ENCODE peak calls at places on chromosomes 1 and 21, in ten cellular contexts. K is EH; W is CD14-positive monocyte; Z is activated naive CD4-positive, alpha-beta T cell treated with Interleukin-2 at 50 U/mL for 16 hours; U is COR-L47; P is AG09319; T is GM20000; I is A172; L is neural crest cell; J is C1 segment of cervical spinal cord. Y is an unnamed sample.

GRCh38 chr1:222233441-222234180 is 314.3 kb downstream of the HHIPL2 start:
- DNase-seq in T (no peak), I (no peak), U (no peak), K (no peak), L (no peak), J (no peak), P (no peak), W (no peak), Z (no peak), Y (no peak)

GRCh38 chr1:11681071-11681771 is at the start of gene MAD2L2:
- DNase-seq in P (peak; percentile 43), U (peak; percentile 93), K (peak; percentile 86), Z (peak; percentile 91), W (peak; percentile 78), L (peak; percentile 67), J (peak; percentile 64), T (peak; percentile 98), I (peak; percentile 59), Y (no peak)

GRCh38 chr1:219143735-219144134 is 29.9 kb upstream of the LYPLAL1 start:
- DNase-seq in T (no peak), Z (no peak), K (peak; percentile 51), P (no peak), J (no peak), L (no peak), W (no peak), I (peak; percentile 63), U (no peak), Y (no peak)

GRCh38 chr1:30194741-30195423 is 528.5 kb downstream of the MATN1 start:
- DNase-seq in Z (no peak), U (no peak), K (no peak), J (no peak), T (no peak), I (no peak), P (no peak), L (no peak), W (no peak), Y (no peak)

GRCh38 chr1:47940779-47941178 is 56.4 kb downstream of the TRABD2B start:
- DNase-seq in W (no peak), I (peak; percentile 37), K (peak; percentile 30), L (no peak), U (no peak), Z (no peak), P (no peak), T (no peak), J (no peak), Y (no peak)

GRCh38 chr1:205275133-205275532 is 46.4 kb downstream of the NUAK2 start:
- DNase-seq in J (no peak), Z (no peak), L (no peak), U (peak; percentile 87), I (no peak), W (no peak), P (no peak), K (no peak), T (no peak), Y (no peak)

GRCh38 chr1:206851611-206852010 is 13.8 kb upstream of the IL20 start:
- DNase-seq in U (no peak), W (no peak), K (peak; percentile 77), J (no peak), T (no peak), I (no peak), Z (no peak), L (no peak), P (peak; percentile 53), Y (no peak)

GRCh38 chr21:46124926-46125845 is 27.3 kb downstream of the COL6A2 start:
- DNase-seq in L (no peak), K (no peak), U (no peak), T (no peak), P (no peak), J (no peak), I (no peak), Z (no peak), W (peak; percentile 39), Y (no peak)

GRCh38 chr1:46606255-46606965 is 2.3 kb upstream of the MKNK1 start:
- DNase-seq in L (no peak), K (peak; percentile 16), W (no peak), Z (no peak), P (no peak), U (no peak), I (no peak), J (no peak), T (no peak), Y (no peak)

GRCh38 chr1:180386740-180387367 is 115.5 kb downstream of the ACBD6 start:
- DNase-seq in Z (no peak), K (peak; percentile 28), I (no peak), J (no peak), U (no peak), P (no peak), L (no peak), W (no peak), T (peak; percentile 3), Y (no peak)

GRCh38 chr1:30768830-30769718 is 11.5 kb upstream of the LAPTM5 start:
- DNase-seq in T (no peak), Z (no peak), K (peak; percentile 58), I (no peak), P (no peak), J (no peak), W (no peak), U (no peak), L (no peak), Y (no peak)

GRCh38 chr1:233904979-233905415 is 521 bp downstream of the SLC35F3 start:
- DNase-seq in T (peak; percentile 27), W (no peak), U (no peak), K (peak; percentile 17), Z (no peak), P (no peak), J (no peak), I (no peak), L (peak; percentile 32), Y (no peak)

GRCh38 chr1:230090194-230090711 is 23.2 kb downstream of the GALNT2 start:
- DNase-seq in P (no peak), U (no peak), W (no peak), J (no peak), L (no peak), K (peak; percentile 88), I (peak; percentile 79), Z (no peak), T (no peak), Y (no peak)

GRCh38 chr1:183956559-183957188 is 80.9 kb downstream of the COLGALT2 start:
- DNase-seq in J (no peak), L (no peak), Z (peak; percentile 48), T (peak; percentile 84), P (peak; percentile 27), I (peak; percentile 90), W (peak; percentile 57), K (peak; percentile 86), U (no peak), Y (no peak)

GRCh38 chr1:26744075-26744958 is 43.4 kb upstream of the PIGV start:
- DNase-seq in W (peak; percentile 81), Z (peak; percentile 79), L (peak; percentile 37), U (peak; percentile 12), T (peak; percentile 85), I (peak; percentile 94), K (peak; percentile 97), J (peak; percentile 74), P (peak; percentile 30), Y (peak; percentile 64)

GRCh38 chr1:2391034-2391384 is 345 bp downstream of the MORN1 start:
- DNase-seq in K (peak; percentile 42), P (no peak), I (no peak), T (peak; percentile 62), U (peak; percentile 56), J (no peak), Z (no peak), L (peak; percentile 28), W (no peak), Y (no peak)

GRCh38 chr1:226823643-226824042 is 46.8 kb upstream of the PSEN2 start:
- DNase-seq in Z (no peak), K (no peak), P (no peak), J (no peak), I (no peak), L (no peak), T (no peak), U (no peak), W (no peak), Y (no peak)

GRCh38 chr1:10449731-10450130 is at the start of gene CORT:
- DNase-seq in L (no peak), W (no peak), U (no peak), P (no peak), J (no peak), T (no peak), I (no peak), Z (no peak), K (no peak), Y (no peak)

GRCh38 chr1:218693584-218693983 is 348.4 kb downstream of the TGFB2 start:
- DNase-seq in P (no peak), W (no peak), U (no peak), K (no peak), J (no peak), L (no peak), I (no peak), T (no peak), Z (no peak), Y (no peak)

GRCh38 chr1:228517655-228518054 is 30.5 kb downstream of the RNF187 start:
- DNase-seq in P (no peak), U (no peak), Z (no peak), L (no peak), K (no peak), I (no peak), T (no peak), J (no peak), W (no peak), Y (no peak)

GRCh38 chr1:15788624-15789301 is 18.7 kb downstream of the UQCRHL start:
- DNase-seq in U (no peak), K (peak; percentile 71), L (no peak), Z (no peak), J (no peak), W (peak; percentile 64), I (peak; percentile 46), T (no peak), P (no peak), Y (no peak)

GRCh38 chr1:14999441-14999840 is 154.1 kb upstream of the TMEM51 start:
- DNase-seq in I (no peak), T (no peak), J (no peak), P (no peak), K (no peak), U (no peak), L (no peak), Z (no peak), W (no peak), Y (no peak)

GRCh38 chr1:179228783-179229213 is 679 bp downstream of the ABL2 start:
- DNase-seq in J (peak; percentile 16), T (no peak), I (peak; percentile 39), P (no peak), Z (peak; percentile 42), K (peak; percentile 50), U (no peak), W (no peak), L (peak; percentile 31), Y (no peak)

GRCh38 chr1:213268221-213268620 is 217.2 kb downstream of the RPS6KC1 start:
- DNase-seq in K (peak; percentile 70), Z (no peak), T (no peak), U (no peak), L (no peak), P (no peak), I (peak; percentile 65), W (no peak), J (no peak), Y (no peak)

GRCh38 chr1:113917400-113918082 is 11.6 kb upstream of the HIPK1 start:
- DNase-seq in L (no peak), Z (no peak), T (no peak), U (no peak), K (no peak), J (no peak), W (no peak), P (no peak), I (no peak), Y (no peak)

GRCh38 chr1:230210326-230210978 is 143.4 kb downstream of the GALNT2 start:
- DNase-seq in U (no peak), J (no peak), P (no peak), K (peak; percentile 58), T (no peak), I (no peak), L (no peak), W (no peak), Z (no peak), Y (no peak)

GRCh38 chr21:35323947-35324346 is 274.8 kb upstream of the RUNX1 start:
- DNase-seq in J (no peak), T (no peak), I (no peak), K (peak; percentile 35), U (no peak), L (no peak), W (no peak), P (no peak), Z (no peak), Y (no peak)

GRCh38 chr1:110187139-110187890 is 22.8 kb upstream of the KCNC4 start:
- DNase-seq in L (no peak), U (no peak), T (no peak), J (no peak), K (peak; percentile 75), Z (no peak), W (no peak), P (no peak), I (no peak), Y (no peak)